ENCODE peak calls at places on chromosomes 6 and 20, in nine cellular contexts. T is hepatocyte, S is GM13977, J is GM12878, M is sigmoid colon, K is pancreas, L is keratinocyte, W is GM20000, G is cardiac fibroblast. F is an unnamed sample.

GRCh38 chr6:11397622-11398450 is 139.7 kb upstream of the TMEM170B start:
- DNase-seq in T (no peak), S (no peak), J (no peak), M (no peak), K (no peak), L (no peak), W (no peak), G (no peak), F (no peak)

GRCh38 chr6:90214966-90215365 is 81.7 kb downstream of the BACH2 start:
- DNase-seq in T (no peak), S (no peak), J (no peak), M (no peak), K (no peak), L (no peak), W (no peak), G (no peak), F (no peak)

GRCh38 chr6:86871681-86872080 is 65.6 kb upstream of the HTR1E start:
- DNase-seq in T (no peak), S (no peak), J (no peak), M (no peak), K (no peak), L (no peak), W (no peak), G (no peak), F (no peak)

GRCh38 chr6:130945401-130945919 is 117.6 kb downstream of the EPB41L2 start:
- DNase-seq in T (no peak), S (no peak), J (no peak), M (no peak), K (no peak), L (no peak), W (no peak), G (peak), F (no peak)

GRCh38 chr6:35342258-35343091 is at the start of gene PPARD:
- DNase-seq in T (peak), S (peak), J (peak), M (peak), K (peak), L (peak), W (peak), G (peak), F (peak)

GRCh38 chr6:134090591-134090990 is 38.2 kb upstream of the SLC2A12 start:
- DNase-seq in T (no peak), S (no peak), J (no peak), M (no peak), K (no peak), L (no peak), W (no peak), G (no peak), F (no peak)

GRCh38 chr6:101490857-101491256 is 97.3 kb downstream of the GRIK2 start:
- DNase-seq in T (no peak), S (no peak), J (no peak), M (no peak), K (no peak), L (no peak), W (no peak), G (no peak), F (no peak)

GRCh38 chr6:13553646-13554045 is 20.8 kb upstream of the SIRT5 start:
- DNase-seq in T (no peak), S (no peak), J (no peak), M (no peak), K (no peak), L (no peak), W (no peak), G (no peak), F (no peak)

GRCh38 chr20:49615401-49616153 is 47.6 kb upstream of the PTGIS start:
- DNase-seq in T (no peak), S (no peak), J (no peak), M (no peak), K (peak), L (no peak), W (no peak), G (no peak), F (no peak)

GRCh38 chr6:114649298-114649697 is 306.5 kb upstream of the HS3ST5 start:
- DNase-seq in T (peak), S (no peak), J (no peak), M (no peak), K (no peak), L (no peak), W (no peak), G (no peak), F (no peak)

GRCh38 chr20:22686097-22686496 is 101.7 kb upstream of the FOXA2 start:
- DNase-seq in T (peak), S (no peak), J (no peak), M (no peak), K (peak), L (no peak), W (no peak), G (peak), F (no peak)

GRCh38 chr20:3195607-3196230 is 8.8 kb downstream of the DDRGK1 start:
- DNase-seq in T (no peak), S (no peak), J (no peak), M (no peak), K (no peak), L (no peak), W (no peak), G (no peak), F (no peak)

GRCh38 chr6:44441091-44441855 is 53.8 kb downstream of the CDC5L start:
- DNase-seq in T (no peak), S (no peak), J (no peak), M (no peak), K (no peak), L (no peak), W (no peak), G (no peak), F (no peak)

GRCh38 chr6:134175532-134176282 is 123.3 kb upstream of the SLC2A12 start:
- DNase-seq in T (peak), S (peak), J (no peak), M (peak), K (peak), L (no peak), W (peak), G (peak), F (peak)

GRCh38 chr20:37486186-37486999 is 34.7 kb upstream of the NNAT start:
- DNase-seq in T (no peak), S (no peak), J (no peak), M (peak), K (no peak), L (no peak), W (no peak), G (no peak), F (no peak)

GRCh38 chr6:120355822-120356221 is 978.5 kb downstream of the TBC1D32 start:
- DNase-seq in T (no peak), S (no peak), J (no peak), M (no peak), K (no peak), L (no peak), W (no peak), G (peak), F (no peak)

GRCh38 chr6:155398701-155399061 is 57.0 kb downstream of the NOX3 start:
- DNase-seq in T (no peak), S (no peak), J (no peak), M (no peak), K (no peak), L (no peak), W (no peak), G (no peak), F (no peak)

GRCh38 chr6:140398076-140398475 is 1023.6 kb upstream of the CITED2 start:
- DNase-seq in T (no peak), S (no peak), J (no peak), M (no peak), K (no peak), L (no peak), W (no peak), G (no peak), F (no peak)

GRCh38 chr6:155254139-155254538 is 9.7 kb upstream of the CLDN20 start:
- DNase-seq in T (no peak), S (no peak), J (no peak), M (no peak), K (no peak), L (no peak), W (no peak), G (no peak), F (no peak)

GRCh38 chr6:156440688-156441087 is 336.5 kb upstream of the ARID1B start:
- DNase-seq in T (no peak), S (no peak), J (no peak), M (no peak), K (no peak), L (no peak), W (no peak), G (no peak), F (no peak)

GRCh38 chr6:33207569-33208088 is 671 bp upstream of the RING1 start:
- DNase-seq in T (peak), S (no peak), J (no peak), M (peak), K (peak), L (no peak), W (peak), G (peak), F (peak)

GRCh38 chr6:111753573-111753972 is 119.7 kb downstream of the FYN start:
- DNase-seq in T (no peak), S (no peak), J (no peak), M (no peak), K (no peak), L (no peak), W (no peak), G (no peak), F (no peak)

GRCh38 chr20:61829526-61829925 is 236.2 kb downstream of the TAF4 start:
- DNase-seq in T (no peak), S (no peak), J (no peak), M (no peak), K (no peak), L (no peak), W (no peak), G (no peak), F (no peak)

GRCh38 chr6:35663001-35663400 is 25.7 kb downstream of the FKBP5 start:
- DNase-seq in T (no peak), S (no peak), J (no peak), M (no peak), K (no peak), L (no peak), W (no peak), G (no peak), F (no peak)

GRCh38 chr6:15413558-15414257 is 167.8 kb downstream of the JARID2 start:
- DNase-seq in T (no peak), S (no peak), J (no peak), M (no peak), K (no peak), L (peak), W (no peak), G (peak), F (no peak)

GRCh38 chr6:165986647-165987482 is 180.8 kb downstream of the TBXT start:
- DNase-seq in T (no peak), S (no peak), J (no peak), M (peak), K (no peak), L (no peak), W (no peak), G (peak), F (no peak)

GRCh38 chr6:118743744-118744143 is 92.4 kb upstream of the CEP85L start:
- DNase-seq in T (no peak), S (no peak), J (no peak), M (no peak), K (no peak), L (no peak), W (no peak), G (no peak), F (no peak)

GRCh38 chr6:22875845-22876244 is 306.5 kb downstream of the HDGFL1 start:
- DNase-seq in T (no peak), S (no peak), J (no peak), M (no peak), K (no peak), L (no peak), W (no peak), G (no peak), F (no peak)

GRCh38 chr6:167817729-167818128 is 9.0 kb upstream of the AFDN start:
- DNase-seq in T (no peak), S (peak), J (no peak), M (no peak), K (no peak), L (no peak), W (no peak), G (no peak), F (no peak)

DNA sequence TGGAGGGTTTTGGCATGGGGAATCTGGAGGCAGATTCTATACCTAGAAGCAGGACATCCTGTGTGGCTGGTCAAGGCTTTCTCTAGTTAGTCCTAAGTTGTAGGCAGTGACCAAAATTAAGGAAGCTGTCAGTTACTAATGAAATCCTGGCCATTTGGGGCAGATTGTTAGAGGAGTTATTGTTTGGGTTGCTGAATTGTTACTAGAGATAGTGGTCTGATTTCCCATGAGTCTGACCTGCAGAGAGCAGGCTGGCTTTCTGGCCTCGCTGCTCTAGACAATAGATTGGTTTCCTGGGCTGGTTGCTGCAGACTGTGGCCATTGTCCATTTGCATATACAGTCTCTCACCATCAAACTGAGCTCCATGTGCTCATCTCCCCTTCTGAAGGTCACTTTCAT is 205.0 kb upstream of the SASH1 start:
- DNase-seq in T (no peak), S (no peak), J (no peak), M (no peak), K (no peak), L (no peak), W (no peak), G (no peak), F (no peak)
- TF ChIP-seq CTCF in T (no peak), S (no peak), J (no peak), M (no peak), K (no peak), L (no peak), W (no peak), G (no peak), F (no peak)

GRCh38 chr6:80720824-80721223 is 614.4 kb downstream of the BCKDHB start:
- DNase-seq in T (no peak), S (no peak), J (no peak), M (no peak), K (no peak), L (no peak), W (no peak), G (no peak), F (no peak)
- TF ChIP-seq CTCF in T (no peak), S (no peak), J (no peak), M (no peak), K (no peak), L (no peak), W (no peak), G (no peak), F (no peak)

DNA sequence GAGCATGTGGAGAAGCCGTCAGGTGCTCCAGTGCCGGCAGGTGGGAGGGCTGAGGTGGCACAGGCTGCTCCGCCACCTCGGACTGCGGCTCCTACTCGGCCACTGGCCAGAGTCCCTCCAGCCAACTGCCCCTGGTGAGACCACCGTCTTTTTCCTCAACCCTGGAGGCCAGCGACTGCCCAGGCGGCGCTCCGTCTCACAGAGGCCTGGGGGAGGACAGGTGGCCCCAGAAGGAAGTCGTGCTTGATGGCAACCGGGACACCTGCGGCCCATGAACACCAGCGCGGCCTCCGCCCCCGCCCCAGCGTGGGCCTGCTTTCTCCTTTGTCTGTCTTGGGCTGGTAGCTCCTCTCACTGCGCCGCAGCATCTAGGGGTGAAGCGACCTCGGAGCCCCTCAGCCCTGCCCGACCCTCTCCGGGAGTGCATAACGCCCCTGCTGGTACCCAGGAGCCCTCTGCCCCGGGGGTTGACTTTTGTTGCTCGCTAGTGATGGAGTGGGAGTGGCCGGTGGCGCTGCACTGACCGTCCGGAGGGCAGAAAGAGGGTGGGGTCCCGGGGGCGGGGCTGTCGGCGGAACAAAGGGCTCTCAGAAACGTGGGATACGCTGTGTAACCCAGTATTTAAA is 706 bp upstream of the TUBB2B start:
- DNase-seq in T (peak), S (peak), J (no peak), M (no peak), K (peak), L (no peak), W (peak), G (no peak), F (peak)
- TF ChIP-seq CTCF in T (no peak), S (no peak), J (no peak), M (no peak), K (no peak), L (no peak), W (no peak), G (no peak), F (no peak)

DNA sequence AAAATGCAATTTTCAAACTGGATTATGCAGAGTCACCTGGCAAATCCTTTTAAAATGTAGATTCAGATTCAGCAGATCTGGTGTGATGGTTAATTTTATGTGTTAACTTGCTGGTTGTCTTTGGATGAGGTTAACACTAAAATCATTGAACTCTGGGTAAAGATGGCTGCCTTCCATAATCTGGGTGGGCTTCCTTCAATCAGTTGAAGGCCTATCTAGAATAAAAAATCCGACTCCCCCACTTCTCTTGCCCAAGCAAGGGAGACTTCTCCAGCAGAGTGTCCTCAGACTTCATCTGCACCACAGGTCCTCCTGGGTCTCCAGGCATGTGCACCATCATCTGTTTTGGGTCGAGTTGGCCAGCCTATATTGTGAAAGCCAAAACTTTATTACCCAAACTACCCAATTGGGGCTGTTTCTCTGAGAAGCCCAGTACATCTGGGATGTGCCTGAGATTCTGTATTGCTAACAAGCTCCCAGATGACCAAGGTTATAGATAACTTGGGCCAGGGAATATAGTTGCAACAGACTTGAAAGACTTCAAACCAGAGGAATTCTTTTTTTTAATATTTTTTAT is 1.6 kb upstream of the SLC17A5 start:
- DNase-seq in T (no peak), S (no peak), J (no peak), M (no peak), K (no peak), L (no peak), W (no peak), G (no peak), F (no peak)
- TF ChIP-seq CTCF in T (no peak), S (no peak), J (no peak), M (no peak), K (no peak), L (no peak), W (no peak), G (no peak), F (no peak)

DNA sequence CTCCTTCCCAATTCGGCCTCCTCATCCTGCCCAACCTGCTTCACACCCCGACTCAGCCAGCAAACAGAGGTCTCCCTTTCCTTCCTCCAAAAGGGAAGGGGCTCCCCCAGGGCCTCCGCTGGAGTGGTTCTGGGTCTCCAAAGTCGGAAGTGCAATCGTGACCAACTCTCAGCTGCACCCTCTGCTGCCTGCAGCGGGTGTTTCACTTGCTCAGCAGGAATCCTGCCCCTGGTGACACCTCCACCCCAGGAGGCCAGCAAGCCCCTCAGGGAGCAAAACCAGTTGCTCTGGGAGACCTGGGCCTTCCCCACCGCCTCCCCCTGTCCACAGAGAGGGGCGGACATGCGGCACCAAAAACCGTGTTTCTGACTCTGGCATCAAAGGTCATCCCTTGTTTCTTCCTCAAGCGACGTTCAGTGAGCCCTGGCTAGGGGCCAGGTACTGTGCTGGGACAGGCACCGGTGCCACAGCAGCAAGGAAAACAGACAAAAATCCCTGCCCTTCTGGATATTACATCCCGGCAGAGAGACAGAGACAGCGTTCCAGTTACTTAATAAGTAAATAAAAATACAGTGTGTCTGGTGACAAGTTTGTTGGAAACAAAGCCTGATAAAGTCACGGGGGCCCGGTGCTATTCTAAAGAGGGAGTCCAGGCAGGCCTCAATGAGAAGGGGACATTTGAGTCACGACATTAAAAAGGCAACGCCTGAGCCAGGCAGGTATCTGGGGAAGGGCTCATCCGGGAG is 219.0 kb downstream of the BMP7 start:
- DNase-seq in T (no peak), S (no peak), J (no peak), M (peak), K (no peak), L (no peak), W (no peak), G (no peak), F (no peak)
- TF ChIP-seq CTCF in T (peak), S (no peak), J (no peak), M (no peak), K (no peak), L (peak), W (no peak), G (no peak), F (no peak)

DNA sequence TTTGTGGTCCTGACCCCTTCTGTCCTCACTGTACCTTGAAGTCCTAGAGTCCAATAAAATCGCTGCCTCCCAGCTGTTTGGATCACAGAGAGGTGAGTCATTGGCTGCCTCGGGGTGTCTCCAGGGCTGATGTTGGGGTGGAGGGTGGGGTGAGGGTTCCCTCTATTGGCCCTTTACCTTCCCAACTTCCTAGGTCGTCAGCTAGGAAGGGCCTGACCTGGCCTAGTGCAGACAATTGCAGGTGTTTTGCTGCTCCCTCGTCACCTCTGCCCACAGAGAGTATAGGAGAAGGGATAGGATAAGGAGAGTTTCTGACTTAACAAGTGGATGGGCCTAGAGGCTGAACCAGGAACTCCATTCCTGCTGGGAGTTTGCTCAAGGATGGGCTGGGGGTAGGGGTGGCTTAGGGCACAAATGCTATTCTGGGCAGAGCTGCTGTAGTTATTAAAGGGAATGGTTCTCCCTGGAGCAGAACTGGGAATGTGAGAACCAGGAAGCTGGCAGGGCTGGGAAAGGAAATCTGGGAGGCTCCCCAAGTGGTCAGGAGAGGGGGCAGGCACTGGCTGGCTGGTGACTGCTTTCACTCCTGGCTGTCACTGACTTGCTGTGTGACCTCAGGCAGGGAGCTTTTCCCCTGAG is 1.4 kb downstream of the TP53INP2 start:
- DNase-seq in T (peak), S (no peak), J (no peak), M (no peak), K (peak), L (no peak), W (peak), G (peak), F (peak)
- TF ChIP-seq CTCF in T (no peak), S (peak), J (peak), M (no peak), K (no peak), L (peak), W (no peak), G (peak), F (no peak)

DNA sequence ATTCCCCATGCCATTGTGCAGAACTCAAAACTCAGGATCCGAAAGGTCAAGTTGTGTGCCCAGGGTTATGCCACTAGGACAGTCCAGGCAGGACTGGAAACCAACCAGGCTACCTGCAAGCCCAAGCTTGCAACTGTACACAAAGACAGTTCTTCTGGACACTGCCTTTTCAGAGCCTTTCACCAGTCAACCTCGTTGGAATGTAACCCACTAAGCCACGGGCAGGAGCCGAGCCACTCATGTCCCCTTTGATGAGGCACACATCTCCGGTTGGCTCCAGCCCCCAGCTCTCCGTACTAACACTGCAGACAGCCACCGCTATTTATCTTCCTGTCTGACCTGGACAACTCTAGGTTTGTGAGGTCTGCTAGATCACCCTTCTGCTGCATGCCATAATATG is 62.5 kb downstream of the BMP7 start:
- DNase-seq in T (no peak), S (no peak), J (no peak), M (no peak), K (no peak), L (no peak), W (no peak), G (no peak), F (no peak)
- TF ChIP-seq CTCF in T (no peak), S (no peak), J (no peak), M (no peak), K (no peak), L (no peak), W (no peak), G (no peak), F (no peak)